ENCODE peak calls at places on chromosomes 13 and 19, in ten cellular contexts. F, R, M, C, O, D, Q, Y, S and P are unnamed samples.

GRCh38 chr19:17281391-17282304 is at the start of gene ANKLE1:
- DNase-seq in F (no peak), R (peak), M (no peak), C (peak), O (peak), D (peak), Q (no peak), Y (peak), S (peak), P (no peak)

GRCh38 chr13:54133721-54134120 is 1105.1 kb downstream of the OLFM4 start:
- DNase-seq in F (no peak), R (no peak), M (no peak), C (no peak), O (no peak), D (no peak), Q (no peak), Y (no peak), S (no peak), P (no peak)

GRCh38 chr19:36115453-36116343 is at the start of gene TBCB:
- DNase-seq in F (no peak), R (peak), M (no peak), C (no peak), O (peak), D (no peak), Q (peak), Y (peak), S (peak), P (peak)

GRCh38 chr13:44017756-44018309 is 138.1 kb downstream of the LACC1 start:
- DNase-seq in F (no peak), R (no peak), M (no peak), C (no peak), O (no peak), D (no peak), Q (no peak), Y (no peak), S (no peak), P (no peak)

GRCh38 chr13:57045816-57046691 is 94.7 kb upstream of the PRR20A start:
- DNase-seq in F (no peak), R (no peak), M (no peak), C (no peak), O (no peak), D (no peak), Q (no peak), Y (no peak), S (peak), P (no peak)

GRCh38 chr19:45306522-45307027 is 16.1 kb downstream of the CKM start:
- DNase-seq in F (no peak), R (no peak), M (no peak), C (no peak), O (no peak), D (no peak), Q (no peak), Y (no peak), S (peak), P (no peak)

GRCh38 chr13:20702945-20703784 is at the start of gene IL17D:
- DNase-seq in F (peak), R (peak), M (peak), C (peak), O (no peak), D (peak), Q (peak), Y (peak), S (peak), P (no peak)

GRCh38 chr19:51317381-51317780 is 5.9 kb downstream of the IGLON5 start:
- DNase-seq in F (no peak), R (no peak), M (no peak), C (no peak), O (no peak), D (no peak), Q (no peak), Y (no peak), S (no peak), P (no peak)

GRCh38 chr13:22212576-22212975 is 541.7 kb downstream of the FGF9 start:
- DNase-seq in F (no peak), R (no peak), M (no peak), C (no peak), O (no peak), D (no peak), Q (no peak), Y (no peak), S (no peak), P (no peak)

GRCh38 chr19:43664008-43664407 is 6.0 kb downstream of the PLAUR start:
- DNase-seq in F (no peak), R (no peak), M (no peak), C (no peak), O (no peak), D (no peak), Q (no peak), Y (no peak), S (no peak), P (no peak)

GRCh38 chr13:108851660-108852059 is 222.2 kb downstream of the MYO16 start:
- DNase-seq in F (no peak), R (no peak), M (no peak), C (no peak), O (no peak), D (no peak), Q (no peak), Y (no peak), S (no peak), P (no peak)

GRCh38 chr19:7351861-7352260 is 3.1 kb downstream of the ARHGEF18 start:
- DNase-seq in F (no peak), R (no peak), M (no peak), C (no peak), O (no peak), D (no peak), Q (no peak), Y (no peak), S (no peak), P (no peak)

GRCh38 chr19:883661-884211 is 9.3 kb downstream of the MED16 start:
- DNase-seq in F (no peak), R (no peak), M (no peak), C (no peak), O (no peak), D (no peak), Q (no peak), Y (no peak), S (no peak), P (no peak)

GRCh38 chr19:43622070-43622469 is 2.6 kb upstream of the ZNF428 start:
- DNase-seq in F (no peak), R (no peak), M (no peak), C (no peak), O (no peak), D (no peak), Q (no peak), Y (no peak), S (no peak), P (no peak)

GRCh38 chr19:52022193-52022592 is 6.0 kb downstream of the ZNF614 start:
- DNase-seq in F (no peak), R (no peak), M (no peak), C (no peak), O (no peak), D (no peak), Q (no peak), Y (no peak), S (no peak), P (no peak)

GRCh38 chr13:108897955-108898354 is 268.5 kb downstream of the MYO16 start:
- DNase-seq in F (no peak), R (no peak), M (no peak), C (no peak), O (peak), D (no peak), Q (no peak), Y (no peak), S (no peak), P (no peak)

GRCh38 chr19:3073931-3074595 is 11.8 kb upstream of the TLE5 start:
- DNase-seq in F (no peak), R (no peak), M (no peak), C (no peak), O (no peak), D (no peak), Q (no peak), Y (no peak), S (no peak), P (no peak)

GRCh38 chr19:33339016-33339749 is 34.3 kb upstream of the CEBPG start:
- DNase-seq in F (no peak), R (no peak), M (no peak), C (no peak), O (no peak), D (no peak), Q (no peak), Y (no peak), S (no peak), P (no peak)

GRCh38 chr19:34596989-34597388 is 80.0 kb downstream of the SCGB2B2 start:
- DNase-seq in F (no peak), R (no peak), M (no peak), C (no peak), O (no peak), D (no peak), Q (no peak), Y (no peak), S (no peak), P (no peak)